ENCODE peak calls at places on chromosomes 16 and 17, in five cellular contexts. A, C, B, X and P are unnamed samples.

GRCh38 chr17:4900231-4901107 is 1.1 kb downstream of the C17orf107 start:
- DNase-seq in A (no peak), C (no peak), B (no peak), X (no peak), P (no peak)

GRCh38 chr17:27276653-27277156 is 17.2 kb upstream of the WSB1 start:
- DNase-seq in A (peak), C (no peak), B (no peak), X (no peak), P (no peak)

GRCh38 chr16:84115919-84116719 is 623 bp downstream of the MBTPS1 start:
- DNase-seq in A (no peak), C (no peak), B (no peak), X (peak), P (peak)

GRCh38 chr17:22278302-22279275 is 586.3 kb downstream of the KCNJ18 start:
- DNase-seq in A (no peak), C (no peak), B (no peak), X (no peak), P (no peak)

GRCh38 chr16:49854227-49855203 is 1.4 kb downstream of the ZNF423 start:
- DNase-seq in A (peak), C (no peak), B (no peak), X (no peak), P (no peak)

GRCh38 chr16:51095114-51095872 is 55.8 kb downstream of the SALL1 start:
- DNase-seq in A (no peak), C (no peak), B (no peak), X (peak), P (no peak)

GRCh38 chr17:60170835-60171752 is 21.3 kb downstream of the CA4 start:
- DNase-seq in A (peak), C (no peak), B (no peak), X (no peak), P (no peak)

GRCh38 chr16:68264128-68265077 is at the start of gene SLC7A6:
- DNase-seq in A (peak), C (peak), B (no peak), X (peak), P (peak)

GRCh38 chr17:81305051-81305630 is 10.0 kb upstream of the SLC38A10 start:
- DNase-seq in A (no peak), C (no peak), B (no peak), X (no peak), P (no peak)

GRCh38 chr17:51359055-51359454 is 98.7 kb downstream of the UTP18 start:
- DNase-seq in A (no peak), C (no peak), B (no peak), X (no peak), P (no peak)

GRCh38 chr17:79715318-79716182 is 15.2 kb upstream of the ENPP7 start:
- DNase-seq in A (peak), C (peak), B (no peak), X (peak), P (no peak)

GRCh38 chr17:81511800-81512559 is 619 bp downstream of the ACTG1 start:
- DNase-seq in A (no peak), C (no peak), B (no peak), X (no peak), P (no peak)

GRCh38 chr16:50273888-50274770 is 7.8 kb downstream of the ADCY7 start:
- DNase-seq in A (no peak), C (peak), B (peak), X (no peak), P (peak)

GRCh38 chr17:35449371-35449931 is 885 bp upstream of the SLFN13 start:
- DNase-seq in A (peak), C (no peak), B (no peak), X (no peak), P (peak)

GRCh38 chr17:4559139-4559791 is 1.1 kb downstream of the GGT6 start:
- DNase-seq in A (no peak), C (no peak), B (no peak), X (no peak), P (no peak)

GRCh38 chr16:88650749-88651275 is at the start of gene CYBA:
- DNase-seq in A (peak), C (peak), B (peak), X (peak), P (peak)

GRCh38 chr17:32777436-32777835 is 99.5 kb downstream of the MYO1D start:
- DNase-seq in A (no peak), C (no peak), B (no peak), X (no peak), P (no peak)

GRCh38 chr16:51752596-51752995 is 601.5 kb upstream of the SALL1 start:
- DNase-seq in A (no peak), C (no peak), B (no peak), X (no peak), P (no peak)

GRCh38 chr16:14475370-14476139 is 154.5 kb downstream of the PARN start:
- DNase-seq in A (no peak), C (no peak), B (no peak), X (peak), P (no peak)

GRCh38 chr17:7914771-7915610 is 1.1 kb downstream of the RNF227 start:
- DNase-seq in A (no peak), C (no peak), B (no peak), X (no peak), P (no peak)

GRCh38 chr16:9119795-9120194 is 28.4 kb downstream of the HAPSTR1 start:
- DNase-seq in A (no peak), C (no peak), B (no peak), X (no peak), P (no peak)

GRCh38 chr17:55295411-55296170 is 30.8 kb downstream of the HLF start:
- DNase-seq in A (peak), C (peak), B (no peak), X (peak), P (peak)

GRCh38 chr17:28059675-28060074 is 17.2 kb downstream of the NLK start:
- DNase-seq in A (no peak), C (no peak), B (no peak), X (no peak), P (no peak)

GRCh38 chr16:287981-288920 is 5.3 kb downstream of the PDIA2 start:
- DNase-seq in A (no peak), C (no peak), B (no peak), X (no peak), P (no peak)

GRCh38 chr17:48382989-48383388 is 47.0 kb downstream of the SKAP1 start:
- DNase-seq in A (no peak), C (no peak), B (no peak), X (no peak), P (no peak)

GRCh38 chr17:56717471-56717870 is 116.2 kb downstream of the C17orf67 start:
- DNase-seq in A (no peak), C (no peak), B (no peak), X (no peak), P (no peak)

GRCh38 chr17:80460286-80460881 is 16.0 kb downstream of the NPTX1 start:
- DNase-seq in A (no peak), C (no peak), B (no peak), X (no peak), P (no peak)

GRCh38 chr17:32819035-32819434 is 57.9 kb downstream of the MYO1D start:
- DNase-seq in A (peak), C (peak), B (no peak), X (no peak), P (no peak)

GRCh38 chr16:10514369-10515055 is 65.9 kb downstream of the EMP2 start:
- DNase-seq in A (peak), C (peak), B (no peak), X (peak), P (peak)

GRCh38 chr17:57670769-57671545 is 74.1 kb downstream of the CCDC182 start:
- DNase-seq in A (no peak), C (no peak), B (no peak), X (no peak), P (no peak)

GRCh38 chr16:88566158-88566557 is 4.0 kb upstream of the ZC3H18 start:
- DNase-seq in A (no peak), C (no peak), B (no peak), X (no peak), P (no peak)

GRCh38 chr16:49649013-49649785 is 206.7 kb downstream of the ZNF423 start:
- DNase-seq in A (no peak), C (no peak), B (no peak), X (peak), P (no peak)

GRCh38 chr16:48596326-48596725 is 13.7 kb downstream of the N4BP1 start:
- DNase-seq in A (no peak), C (no peak), B (no peak), X (no peak), P (peak)

GRCh38 chr16:79261461-79261860 is 339.1 kb downstream of the MAF start:
- DNase-seq in A (peak), C (peak), B (no peak), X (peak), P (peak)

GRCh38 chr17:27747462-27748359 is 52.6 kb downstream of the NOS2 start:
- DNase-seq in A (no peak), C (peak), B (no peak), X (no peak), P (no peak)

GRCh38 chr17:38908676-38909181 is 16.7 kb upstream of the LASP1NB start:
- DNase-seq in A (no peak), C (no peak), B (no peak), X (no peak), P (no peak)

GRCh38 chr16:89102035-89102776 is 8.6 kb downstream of the ACSF3 start:
- DNase-seq in A (no peak), C (no peak), B (no peak), X (no peak), P (no peak)

GRCh38 chr17:59381716-59382570 is 50.5 kb downstream of the YPEL2 start:
- DNase-seq in A (no peak), C (no peak), B (no peak), X (no peak), P (no peak)

DNA sequence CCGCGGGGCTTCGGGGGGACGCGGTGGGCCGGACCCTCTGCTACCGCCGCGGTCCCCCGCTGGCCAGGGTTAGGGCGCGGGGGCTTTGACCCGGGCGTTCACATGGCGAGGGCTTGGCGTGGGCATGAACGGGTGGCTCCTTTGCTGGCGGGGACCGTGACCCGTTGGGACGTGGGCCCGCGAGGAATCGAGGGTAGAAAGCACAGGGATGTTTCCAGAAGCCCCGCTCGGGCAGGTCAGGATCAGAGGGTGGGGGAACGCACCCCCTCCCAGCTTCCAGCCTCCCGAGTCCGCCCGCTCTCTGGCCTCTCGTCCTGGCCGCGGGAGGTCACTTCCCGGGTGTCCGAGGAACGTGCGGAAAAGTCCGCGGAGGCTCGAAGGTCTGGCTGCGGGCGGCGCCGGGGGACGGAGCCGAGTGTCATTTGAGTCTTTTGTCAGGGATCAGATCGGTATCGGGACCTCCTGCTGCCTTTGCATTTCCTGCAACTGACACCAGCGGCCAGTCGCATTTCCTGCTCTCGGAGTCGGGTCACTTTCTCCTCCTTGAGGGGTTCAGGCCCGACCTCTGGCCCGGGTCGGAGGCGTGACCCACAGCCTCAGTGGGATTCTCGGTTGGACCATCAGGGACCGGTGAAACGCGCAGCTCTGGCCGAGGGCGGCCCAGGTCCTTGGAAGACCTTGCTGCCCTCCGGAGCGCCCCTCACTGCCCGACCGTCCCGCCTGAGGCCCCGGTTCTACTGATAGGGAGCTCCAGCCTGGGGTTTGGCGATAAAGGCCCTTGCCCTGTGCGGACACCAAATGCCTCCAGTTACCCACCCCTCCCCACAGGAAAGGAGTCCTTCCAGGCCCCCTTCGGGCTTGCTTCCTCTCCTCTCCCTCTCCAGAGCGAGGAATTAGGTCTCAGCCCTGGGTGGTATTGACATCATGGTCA is 702 bp upstream of the WNT3 start:
- DNase-seq in A (peak), C (peak), B (no peak), X (no peak), P (no peak)
- TF ChIP-seq GABPA in A (no peak), C (peak), B (no peak), X (no peak), P (no peak)

DNA sequence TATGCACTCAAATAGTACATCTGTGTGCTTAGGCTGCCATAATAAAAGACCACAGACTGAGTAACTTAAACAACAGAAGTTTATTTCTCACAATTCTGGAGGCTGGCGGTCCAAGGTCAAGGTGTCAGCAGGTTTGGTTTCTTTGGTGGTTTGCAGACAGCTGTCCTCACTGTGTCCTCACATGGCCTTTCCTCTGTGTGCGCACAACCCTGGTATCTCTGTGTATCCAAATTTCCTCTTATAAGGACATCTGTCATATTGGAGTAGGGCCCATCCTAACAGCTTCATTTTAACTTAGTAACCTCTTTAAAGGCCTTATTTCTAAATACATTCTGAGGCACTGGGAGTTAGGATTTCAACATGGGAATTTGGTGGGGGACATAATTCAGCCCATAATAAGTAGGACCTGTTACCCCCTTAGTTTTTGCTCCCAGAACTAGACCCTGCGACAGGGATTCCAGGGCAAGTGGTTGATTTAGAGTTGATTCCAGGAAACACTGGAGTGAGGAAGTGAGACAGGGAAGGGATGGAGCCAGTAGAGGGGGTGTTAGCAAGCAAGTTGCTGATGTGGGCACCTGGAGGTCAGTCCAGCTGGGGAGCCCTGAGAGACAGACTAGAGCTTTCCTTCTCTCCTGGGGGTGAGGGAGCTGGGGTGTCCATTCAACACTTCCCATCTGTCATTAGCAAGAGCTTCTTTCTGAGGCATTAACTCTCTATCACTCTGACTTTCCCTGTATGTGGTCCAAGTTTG is 10.9 kb upstream of the ALKBH5 start:
- DNase-seq in A (peak), C (no peak), B (no peak), X (no peak), P (no peak)
- TF ChIP-seq CTCF in A (no peak), C (no peak), B (no peak), X (no peak), P (no peak)

DNA sequence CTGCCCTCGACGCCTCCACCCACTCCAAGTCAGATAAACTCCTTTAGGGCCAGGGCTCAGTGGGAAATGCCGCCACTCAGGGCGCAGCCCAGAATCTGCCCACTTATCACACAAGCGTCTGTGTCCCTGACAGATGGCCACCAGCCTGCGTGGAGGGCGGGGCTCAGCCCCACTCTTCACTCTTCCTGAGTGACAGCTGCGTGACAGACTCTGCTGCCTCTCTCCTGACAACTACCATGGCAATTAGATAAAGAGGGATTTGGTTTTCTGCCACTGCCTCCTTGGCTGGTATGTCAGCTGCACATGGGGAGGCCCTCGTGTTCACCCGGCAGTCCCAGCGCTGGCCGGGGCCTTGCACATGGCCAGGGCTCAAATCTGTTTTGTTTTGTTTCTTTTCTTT is 96.2 kb downstream of the RTN4RL1 start:
- DNase-seq in A (no peak), C (no peak), B (no peak), X (no peak), P (no peak)
- TF ChIP-seq REST in A (no peak), C (no peak), B (no peak), X (no peak), P (no peak)

DNA sequence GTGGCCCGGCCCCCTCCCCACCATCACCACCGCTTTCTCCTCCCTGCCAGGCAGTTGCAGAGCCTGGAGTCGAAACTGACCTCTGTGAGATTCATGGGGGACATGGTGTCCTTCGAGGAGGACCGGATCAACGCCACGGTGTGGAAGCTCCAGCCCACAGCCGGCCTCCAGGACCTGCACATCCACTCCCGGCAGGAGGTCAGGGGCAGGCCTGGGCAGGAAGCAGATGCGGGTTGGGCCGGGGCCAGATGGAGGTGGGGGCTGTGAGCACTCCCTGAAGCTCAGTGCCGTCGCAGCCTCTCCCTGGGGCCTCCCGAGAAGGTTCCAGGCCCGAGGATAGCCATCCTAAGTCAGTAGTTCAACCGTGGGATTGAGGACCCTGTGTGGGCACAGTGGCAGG is 14.2 kb upstream of the ADGRG3 start:
- DNase-seq in A (no peak), C (no peak), B (no peak), X (no peak), P (no peak)
- TF ChIP-seq GABPA in A (no peak), C (no peak), B (no peak), X (no peak), P (no peak)

GRCh38 chr16:85490971-85491771 is 122.0 kb upstream of the GSE1 start:
- DNase-seq in A (no peak), C (peak), B (no peak), X (peak), P (peak)
- TF ChIP-seq CTCF in A (peak), C (peak), B (peak), X (peak), P (peak)

GRCh38 chr17:44555056-44555455 is 2.2 kb upstream of the FZD2 start:
- DNase-seq in A (no peak), C (no peak), B (no peak), X (no peak), P (no peak)
- TF ChIP-seq REST in A (no peak), C (no peak), B (no peak), X (no peak), P (no peak)

GRCh38 chr17:74807925-74808324 is 31.8 kb upstream of the NAT9 start:
- DNase-seq in A (peak), C (no peak), B (no peak), X (no peak), P (no peak)
- TF ChIP-seq GABPA in A (no peak), C (no peak), B (no peak), X (no peak), P (no peak)